ENCODE peak calls at places on chromosomes 11 and 22, in seven cellular contexts. T, U, G, E, A, X and K are unnamed samples.

GRCh38 chr22:23509571-23510302 is 70.4 kb downstream of the IGLL1 start:
- DNase-seq in A (no peak), E (no peak), X (peak), T (no peak), G (no peak), U (peak), K (no peak)

GRCh38 chr11:68383976-68384501 is 71.6 kb downstream of the LRP5 start:
- DNase-seq in U (peak), G (peak), X (peak), E (peak), T (peak), A (peak), K (peak)

GRCh38 chr11:6443269-6444003 is 2.6 kb upstream of the HPX start:
- DNase-seq in A (peak), E (peak), T (peak), G (peak), X (peak), U (peak), K (peak)

GRCh38 chr11:18727499-18728236 is 1.7 kb upstream of the IGSF22 start:
- DNase-seq in A (peak), U (no peak), T (no peak), E (peak), G (no peak), X (peak), K (peak)

GRCh38 chr22:41813726-41814410 is 13.4 kb downstream of the CCDC134 start:
- DNase-seq in T (no peak), G (no peak), E (no peak), X (peak), U (no peak), A (no peak), K (no peak)

GRCh38 chr11:96741068-96741467 is 351.3 kb downstream of the JRKL start:
- DNase-seq in A (no peak), E (no peak), G (no peak), X (peak), U (no peak), T (no peak), K (no peak)

GRCh38 chr11:72683782-72684200 is 9.6 kb upstream of the PDE2A start:
- DNase-seq in X (peak), G (peak), E (peak), A (peak), T (peak), U (peak), K (peak)

GRCh38 chr22:46349238-46349637 is 13.7 kb downstream of the TRMU start:
- DNase-seq in T (no peak), A (no peak), G (peak), E (no peak), U (peak), X (no peak), K (no peak)

GRCh38 chr11:9615031-9615451 is 41.6 kb downstream of the WEE1 start:
- DNase-seq in A (no peak), G (no peak), X (peak), T (no peak), E (no peak), U (no peak), K (no peak)
- H3K27ac ChIP-seq in A (no peak), G (peak), X (peak), T (peak), E (peak), U (peak), K (peak)

GRCh38 chr11:76119032-76119431 is 87.3 kb downstream of the WNT11 start:
- DNase-seq in A (no peak), U (no peak), G (no peak), E (no peak), X (no peak), T (no peak), K (no peak)
- H3K27ac ChIP-seq in A (no peak), U (no peak), G (peak), E (no peak), X (no peak), T (peak), K (no peak)

DNA sequence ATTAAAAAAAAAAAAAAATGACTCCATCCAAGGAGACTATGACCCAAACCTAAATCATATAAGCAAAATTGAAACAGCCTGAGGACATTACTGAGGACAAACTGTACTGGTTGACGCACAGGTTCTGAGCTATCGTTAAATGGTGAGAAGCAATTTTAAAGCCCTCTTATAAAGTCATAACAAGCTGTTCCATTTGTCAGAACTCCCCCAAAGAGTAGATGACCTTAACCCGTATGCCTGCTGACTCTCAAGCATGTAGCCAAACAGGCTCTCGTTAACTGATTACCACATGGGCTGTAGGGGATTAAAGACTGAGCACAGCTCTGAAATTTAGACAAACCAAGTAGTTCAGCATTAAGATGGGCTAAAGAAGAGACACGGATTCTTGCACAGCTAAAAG is 2.2 kb downstream of the CRYAB start:
- DNase-seq in X (no peak), G (no peak), E (no peak), T (no peak), U (no peak), A (no peak), K (no peak)
- H3K27ac ChIP-seq in X (peak), G (no peak), E (no peak), T (peak), U (no peak), A (no peak), K (no peak)

GRCh38 chr22:36493690-36494110 is 12.3 kb upstream of the TXN2 start:
- DNase-seq in E (no peak), U (peak), X (no peak), T (no peak), G (peak), A (no peak), K (no peak)
- H3K27ac ChIP-seq in E (no peak), U (no peak), X (no peak), T (no peak), G (no peak), A (no peak), K (no peak)

GRCh38 chr22:27437570-27437969 is 364.0 kb downstream of the MN1 start:
- DNase-seq in T (no peak), A (no peak), E (no peak), U (no peak), G (no peak), X (no peak), K (no peak)
- H3K27ac ChIP-seq in T (peak), A (no peak), E (no peak), U (no peak), G (no peak), X (no peak), K (no peak)

DNA sequence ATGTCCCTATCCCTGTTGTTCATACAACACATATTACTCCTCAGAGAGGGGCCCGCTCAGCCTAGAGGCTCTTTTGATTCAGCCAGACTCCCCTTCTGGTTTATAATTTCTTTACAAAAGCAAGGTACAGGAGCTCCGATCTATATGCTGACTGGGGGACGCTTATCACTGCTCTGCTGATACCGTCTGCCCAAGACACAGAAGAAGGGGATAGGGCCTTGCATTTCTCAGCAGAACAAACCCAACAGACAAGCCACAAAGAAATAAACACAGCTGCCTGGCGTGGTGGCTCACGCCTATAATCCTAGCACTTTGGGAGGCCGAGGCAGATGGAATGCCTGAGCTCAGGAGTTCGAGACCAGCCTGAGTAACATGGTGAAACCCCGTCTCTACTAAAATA is 109.9 kb upstream of the AKIP1 start:
- DNase-seq in A (no peak), E (no peak), G (no peak), U (no peak), T (no peak), X (no peak), K (no peak)
- H3K27ac ChIP-seq in A (no peak), E (no peak), G (peak), U (no peak), T (no peak), X (no peak), K (no peak)

GRCh38 chr11:64695548-64695947 is 27.4 kb downstream of the NRXN2 start:
- DNase-seq in G (no peak), U (no peak), A (no peak), X (no peak), E (no peak), T (no peak), K (no peak)
- H3K27ac ChIP-seq in G (no peak), U (no peak), A (no peak), X (no peak), E (no peak), T (no peak), K (no peak)

DNA sequence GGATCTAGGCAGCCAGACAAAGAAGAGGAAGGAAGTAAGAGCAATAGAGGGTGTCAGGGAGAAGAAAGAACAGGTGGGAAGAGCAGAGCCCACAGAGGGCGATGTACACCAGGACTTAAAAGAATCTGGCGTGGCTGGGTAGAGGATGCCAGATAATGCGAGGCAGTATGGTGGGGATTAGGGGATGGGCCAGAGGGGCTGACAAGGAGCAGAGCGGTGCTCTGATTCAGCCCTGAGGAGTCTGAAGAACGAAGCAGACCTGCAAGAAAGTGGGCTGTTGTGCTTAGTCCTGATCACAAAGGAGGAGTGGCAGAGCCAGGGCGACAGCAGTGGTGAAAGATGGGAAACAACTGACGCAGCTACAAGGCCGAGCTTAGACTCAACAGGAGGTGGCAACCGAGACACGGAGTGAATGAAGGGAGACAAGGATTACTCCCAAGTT is 163.7 kb downstream of the LARGE1 start:
- DNase-seq in A (no peak), T (no peak), G (no peak), E (no peak), X (no peak), U (no peak), K (no peak)
- H3K27ac ChIP-seq in A (peak), T (no peak), G (no peak), E (no peak), X (no peak), U (no peak), K (no peak)

GRCh38 chr11:63518548-63518947 is 12.7 kb downstream of the LGALS12 start:
- DNase-seq in T (no peak), A (no peak), U (no peak), G (no peak), E (peak), X (peak), K (no peak)
- H3K27ac ChIP-seq in T (no peak), A (no peak), U (no peak), G (no peak), E (no peak), X (no peak), K (no peak)